ENCODE peak calls at places on chromosomes 4 and X, in six cellular contexts. N is esophagus squamous epithelium, G is transverse colon, H is breast epithelium, M is psoas muscle, W is A549. E is an unnamed sample. For H3K4me1, the result is how much of the 10 kb centered on the place peaks cover.

GRCh38 chr4:41013746-41014145 is 200.6 kb downstream of the APBB2 start:
- DNase-seq in M (peak), W (no peak), H (no peak), G (no peak), N (no peak), E (no peak)

GRCh38 chr4:168923526-168924194 is 86.4 kb downstream of the CBR4 start:
- DNase-seq in M (no peak), N (no peak), G (peak), H (no peak), W (peak), E (peak)

GRCh38 chrX:121869876-121870477 is 822.6 kb downstream of the GLUD2 start:
- DNase-seq in N (no peak), H (no peak), M (no peak), W (no peak), G (no peak), E (no peak)

GRCh38 chr4:168560835-168561210 is 64.0 kb downstream of the PALLD start:
- DNase-seq in M (no peak), N (no peak), H (no peak), W (no peak), G (no peak), E (no peak)

GRCh38 chrX:109614951-109615350 is 10.0 kb downstream of the KCNE5 start:
- DNase-seq in H (no peak), M (no peak), G (no peak), N (no peak), W (no peak), E (no peak)

GRCh38 chr4:109465065-109465464 is 31.4 kb downstream of the SEC24B start:
- DNase-seq in N (no peak), G (no peak), M (no peak), H (no peak), W (no peak), E (no peak)

GRCh38 chrX:9267415-9267814 is 197.4 kb upstream of the TBL1X start:
- DNase-seq in W (peak), M (no peak), N (no peak), G (no peak), H (no peak), E (no peak)

GRCh38 chr4:10074767-10075105 is 41.9 kb downstream of the WDR1 start:
- DNase-seq in W (peak), M (no peak), H (peak), G (no peak), N (no peak), E (peak)

GRCh38 chrX:48574270-48575266 is at the start of gene RBM3:
- DNase-seq in M (peak), H (peak), W (peak), G (peak), N (peak), E (peak)

GRCh38 chr4:154366956-154367355 is 124.6 kb downstream of the DCHS2 start:
- DNase-seq in N (no peak), M (no peak), W (no peak), H (peak), G (no peak), E (no peak)

GRCh38 chr4:111977419-111977965 is 167.8 kb upstream of the FAM241A start:
- DNase-seq in M (no peak), N (no peak), G (peak), W (no peak), H (no peak), E (no peak)

GRCh38 chr4:181998588-181998987 is 244.6 kb upstream of the TENM3 start:
- DNase-seq in M (no peak), N (no peak), W (no peak), G (no peak), H (no peak), E (no peak)
- TF ChIP-seq CTCF in M (no peak), N (no peak), W (no peak), G (no peak), H (no peak), E (peak)

GRCh38 chrX:65601126-65601525 is 66.3 kb upstream of the MSN start:
- DNase-seq in G (no peak), H (no peak), W (no peak), M (no peak), N (no peak), E (no peak)
- H3K4me1 ChIP-seq in G (under half), H (under half), W (under half), M (under half), N (under half), E (under half)

GRCh38 chr4:69470561-69470960 is 25.1 kb downstream of the UGT2B4 start:
- DNase-seq in G (no peak), W (peak), N (no peak), M (no peak), H (no peak), E (no peak)
- TF ChIP-seq CTCF in G (no peak), W (no peak), N (no peak), M (no peak), H (no peak), E (no peak)

GRCh38 chrX:40088299-40088625 is 9.5 kb downstream of the BCOR start:
- DNase-seq in W (no peak), M (no peak), G (no peak), N (no peak), H (no peak), E (no peak)

GRCh38 chrX:40086569-40087335 is 11.0 kb downstream of the BCOR start:
- DNase-seq in N (no peak), W (no peak), H (no peak), G (no peak), M (no peak), E (no peak)

GRCh38 chrX:40085714-40086113 is 12.0 kb downstream of the BCOR start:
- DNase-seq in G (no peak), N (no peak), W (no peak), M (no peak), H (no peak), E (no peak)

GRCh38 chrX:40088803-40089540 is 8.8 kb downstream of the BCOR start:
- DNase-seq in M (no peak), G (no peak), N (no peak), H (no peak), W (no peak), E (no peak)

GRCh38 chrX:40087574-40088298 is 10.0 kb downstream of the BCOR start:
- DNase-seq in M (no peak), H (no peak), G (no peak), N (no peak), W (no peak), E (no peak)
- H3K4me1 ChIP-seq in M (under half), H (under half), G (half or more), N (under half), W (under half), E (under half)

GRCh38 chrX:87583679-87584078 is 66.1 kb downstream of the KLHL4 start:
- DNase-seq in N (no peak), G (no peak), H (no peak), M (no peak), W (no peak), E (peak)
- TF ChIP-seq CTCF in N (no peak), G (no peak), H (no peak), M (peak), W (peak), E (peak)

GRCh38 chr4:53684448-53684847 is 93.2 kb upstream of the LNX1 start:
- DNase-seq in W (no peak), G (no peak), M (no peak), H (no peak), N (no peak), E (no peak)

GRCh38 chr4:53682908-53683307 is 91.6 kb upstream of the LNX1 start:
- DNase-seq in M (no peak), H (no peak), G (no peak), W (no peak), N (no peak), E (no peak)

GRCh38 chr4:53682196-53682595 is 90.9 kb upstream of the LNX1 start:
- DNase-seq in M (no peak), H (no peak), W (no peak), N (no peak), G (no peak), E (no peak)

GRCh38 chr4:53680168-53680567 is 88.9 kb upstream of the LNX1 start:
- DNase-seq in H (no peak), N (no peak), G (no peak), M (no peak), W (no peak), E (no peak)

GRCh38 chr4:53680588-53680987 is 89.3 kb upstream of the LNX1 start:
- DNase-seq in G (no peak), M (no peak), W (no peak), H (no peak), N (no peak), E (no peak)
- H3K4me1 ChIP-seq in G (under half), M (under half), W (under half), H (under half), N (under half), E (under half)

DNA sequence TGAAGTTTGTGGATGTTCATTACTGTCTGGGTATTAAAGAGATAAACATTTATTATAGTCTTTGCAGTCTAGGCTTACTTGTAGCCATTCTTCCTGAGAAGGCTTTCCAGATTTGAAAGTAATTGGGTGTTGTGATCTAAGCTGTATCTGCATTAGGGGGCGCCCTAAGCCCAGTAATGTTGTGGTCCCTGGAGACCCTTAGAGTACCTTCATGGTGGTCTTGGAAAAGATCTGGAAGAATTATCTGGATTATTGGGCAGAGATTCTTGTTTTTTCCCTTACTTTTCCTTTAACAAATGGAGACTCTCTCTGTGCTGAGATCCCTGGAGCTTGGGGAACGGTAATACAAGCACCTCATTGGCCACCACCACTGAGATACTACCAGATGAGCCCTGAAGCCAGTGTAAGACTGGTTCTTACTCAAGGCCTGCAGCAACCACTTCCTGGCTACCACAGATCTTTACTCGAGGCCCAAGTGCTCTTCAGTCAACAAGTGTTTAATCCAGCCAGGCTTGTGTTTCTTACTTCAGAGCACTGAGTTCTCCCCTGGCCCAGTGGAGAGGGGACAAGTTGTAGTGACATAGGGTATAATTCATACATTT is 63.1 kb downstream of the RTL3 start:
- DNase-seq in W (no peak), M (no peak), G (no peak), N (no peak), H (no peak), E (no peak)
- TF ChIP-seq CTCF in W (no peak), M (no peak), G (no peak), N (no peak), H (no peak), E (no peak)

E was measured in BE2C.